ENCODE peak calls at places on chromosome 12, in six cellular contexts. V is H9, D is Peyer's patch, Z is tibial nerve, N is HFFc6, A is fibroblast of mammary gland. J is an unnamed sample.

GRCh38 chr12:132523576-132524331 is 33.8 kb downstream of the FBRSL1 start:
- DNase-seq in V (peak; percentile 82), D (peak; percentile 81), Z (peak; percentile 55), N (peak; percentile 12), A (peak; percentile 39), J (peak; percentile 71)

GRCh38 chr12:71014180-71014785 is 93.7 kb upstream of the PTPRR start:
- DNase-seq in V (no peak), D (no peak), Z (no peak), N (no peak), A (peak; percentile 82), J (no peak)

GRCh38 chr12:92078167-92079053 is 67.2 kb downstream of the BTG1 start:
- DNase-seq in V (no peak), D (no peak), Z (no peak), N (peak; percentile 94), A (peak; percentile 100), J (no peak)

GRCh38 chr12:28086521-28086920 is 103.7 kb upstream of the CCDC91 start:
- DNase-seq in V (no peak), D (no peak), Z (no peak), N (no peak), A (no peak), J (no peak)

GRCh38 chr12:50732591-50732990 is 31.3 kb upstream of the ATF1 start:
- DNase-seq in V (no peak), D (no peak), Z (no peak), N (peak; percentile 91), A (peak; percentile 97), J (no peak)

GRCh38 chr12:753401-754237 is 1.2 kb downstream of the WNK1 start:
- DNase-seq in V (peak; percentile 50), D (peak; percentile 69), Z (peak; percentile 16), N (no peak), A (peak; percentile 11), J (peak; percentile 55)

GRCh38 chr12:32183646-32184045 is 77.0 kb downstream of the BICD1 start:
- DNase-seq in V (no peak), D (no peak), Z (no peak), N (peak; percentile 26), A (no peak), J (no peak)

GRCh38 chr12:34105392-34105933 is 83.2 kb downstream of the ALG10 start:
- DNase-seq in V (no peak), D (no peak), Z (no peak), N (no peak), A (no peak), J (no peak)

DNA sequence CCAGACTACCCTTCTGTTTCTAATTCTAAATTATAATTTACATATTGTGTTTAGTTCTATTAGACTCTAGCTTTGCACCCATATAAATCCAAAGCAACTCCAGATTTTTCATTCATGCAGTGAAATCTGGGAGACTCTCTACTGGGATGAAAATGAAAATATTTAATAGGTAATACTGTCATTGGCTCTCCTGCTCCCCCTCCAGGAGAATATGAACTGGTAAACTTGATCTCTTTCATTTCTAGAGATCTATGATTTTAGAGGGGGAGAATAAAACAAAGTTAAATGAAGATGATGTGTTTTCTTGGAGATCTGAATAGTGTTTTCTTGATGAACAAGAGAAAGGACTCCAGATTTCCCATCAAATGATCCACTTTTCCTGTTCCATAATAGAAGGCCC is 104.3 kb upstream of the TMCC3 start:
- DNase-seq in V (no peak), D (no peak), Z (no peak), N (no peak), A (no peak), J (no peak)
- TF ChIP-seq CTCF in V (peak; percentile 33), D (no peak), Z (no peak), N (peak; percentile 58), A (peak; percentile 38), J (no peak)

DNA sequence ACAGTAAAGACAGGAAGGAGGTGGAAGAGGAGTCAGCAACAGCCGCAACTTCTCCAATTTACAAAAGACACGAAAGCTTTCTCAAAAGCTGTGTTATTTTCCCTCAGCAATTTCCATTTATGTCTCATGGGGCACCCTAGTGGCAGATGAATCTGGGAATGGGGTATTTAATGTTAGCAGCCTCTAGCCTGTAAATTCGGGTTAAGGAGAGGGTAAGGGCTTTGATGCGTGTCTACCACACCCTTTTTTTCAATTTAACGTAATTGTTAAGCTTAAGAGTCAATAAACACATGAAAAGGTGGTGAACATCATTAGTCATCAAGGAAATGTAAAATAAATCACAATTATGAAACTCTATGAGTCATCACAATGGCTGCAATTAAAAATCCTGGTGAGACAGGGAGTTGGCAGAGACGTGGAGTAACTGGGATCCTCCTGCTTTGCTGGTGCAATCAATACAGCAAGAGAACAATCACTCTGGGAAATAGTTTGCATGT is 986.4 kb downstream of the AACS start:
- DNase-seq in V (no peak), D (no peak), Z (no peak), N (peak; percentile 1), A (peak; percentile 34), J (no peak)
- TF ChIP-seq CTCF in V (peak; percentile 21), D (no peak), Z (no peak), N (no peak), A (no peak), J (no peak)

GRCh38 chr12:51848843-51849735 is 571 bp upstream of the FIGNL2 start:
- DNase-seq in V (peak; percentile 79), D (no peak), Z (no peak), N (no peak), A (no peak), J (no peak)
- TF ChIP-seq CTCF in V (peak; percentile 41), D (no peak), Z (peak; percentile 33), N (no peak), A (no peak), J (no peak)

GRCh38 chr12:104288635-104289258 is 14.8 kb upstream of the EID3 start:
- DNase-seq in V (peak; percentile 96), D (peak; percentile 90), Z (peak; percentile 54), N (peak; percentile 75), A (peak; percentile 80), J (peak; percentile 74)
- TF ChIP-seq CTCF in V (no peak), D (no peak), Z (no peak), N (no peak), A (no peak), J (no peak)